ENCODE peak calls at places on chromosomes 4 and X, in six cellular contexts. I is nucleus accumbens; M is occipital lobe; L is esophagus squamous epithelium; X is Kasumi-1; Z is activated CD8-positive, alpha-beta memory T cell treated with anti-CD3 and anti-CD28 coated beads, Interleukin-2, amount 10 ng/mL, durations not matched to agents 7 days and 5 days. B is an unnamed sample.
A peak's percentile ranks its signal among the peaks of the same experiment; 100 is the strongest.

GRCh38 chr4:69713593-69713992 is 46.8 kb downstream of the SULT1B1 start:
- DNase-seq in X (peak; percentile 12), M (no peak), L (no peak), I (no peak), Z (no peak), B (no peak)

GRCh38 chr4:119329837-119330620 is 8.1 kb upstream of the FABP2 start:
- DNase-seq in Z (no peak), X (no peak), M (no peak), L (no peak), I (no peak), B (no peak)

GRCh38 chr4:7073526-7074390 is 5.9 kb upstream of the GRPEL1 start:
- DNase-seq in L (no peak), M (peak; percentile 11), X (peak; percentile 28), Z (no peak), I (no peak), B (no peak)

GRCh38 chr4:159697322-159698283 is 594.7 kb downstream of the RAPGEF2 start:
- DNase-seq in Z (no peak), M (no peak), I (no peak), L (no peak), X (no peak), B (no peak)

GRCh38 chr4:17163156-17163555 is 264.7 kb upstream of the LDB2 start:
- DNase-seq in Z (no peak), X (no peak), M (no peak), I (no peak), L (no peak), B (no peak)

GRCh38 chr4:88792268-88792781 is 94.7 kb upstream of the NAP1L5 start:
- DNase-seq in Z (no peak), M (no peak), I (no peak), L (no peak), X (no peak), B (no peak)

GRCh38 chr4:98657531-98658286 is 702 bp downstream of the TSPAN5 start:
- DNase-seq in L (no peak), M (peak; percentile 71), Z (peak; percentile 69), I (peak; percentile 72), X (peak; percentile 48), B (peak; percentile 80)

GRCh38 chr4:47221721-47222120 is 190.4 kb downstream of the GABRB1 start:
- DNase-seq in X (no peak), L (no peak), Z (no peak), M (no peak), I (no peak), B (no peak)

GRCh38 chr4:168796362-168797106 is 213.5 kb downstream of the CBR4 start:
- DNase-seq in M (no peak), L (no peak), Z (no peak), I (no peak), X (no peak), B (no peak)

GRCh38 chrX:147962476-147962875 is 18.7 kb upstream of the FMR1NB start:
- DNase-seq in M (no peak), L (no peak), X (no peak), I (no peak), Z (no peak), B (no peak)

GRCh38 chrX:118756111-118756510 is 28.7 kb downstream of the IL13RA1 start:
- DNase-seq in I (no peak), Z (no peak), L (no peak), X (peak; percentile 6), M (no peak), B (no peak)

GRCh38 chrX:10484683-10485247 is 135.6 kb downstream of the MID1 start:
- DNase-seq in M (no peak), X (no peak), L (no peak), Z (no peak), I (no peak), B (no peak)

GRCh38 chr4:67604029-67604381 is 45.5 kb downstream of the STAP1 start:
- DNase-seq in X (no peak), Z (no peak), M (no peak), L (no peak), I (no peak), B (no peak)

GRCh38 chr4:88177981-88178632 is 19.7 kb upstream of the ABCG2 start:
- DNase-seq in I (no peak), M (no peak), X (peak; percentile 78), L (no peak), Z (no peak), B (no peak)

GRCh38 chr4:187993827-187994226 is 1.7 kb upstream of the ZFP42 start:
- DNase-seq in X (peak; percentile 26), L (no peak), I (no peak), Z (no peak), M (no peak), B (no peak)

GRCh38 chr4:134470544-134470943 is 269.0 kb upstream of the PABPC4L start:
- DNase-seq in X (no peak), I (peak; percentile 6), L (no peak), M (no peak), Z (no peak), B (no peak)

GRCh38 chr4:88646528-88647280 is 50.9 kb downstream of the NAP1L5 start:
- DNase-seq in I (no peak), L (no peak), X (no peak), M (no peak), Z (no peak), B (no peak)

GRCh38 chrX:72624194-72624593 is 51.6 kb upstream of the HDAC8 start:
- DNase-seq in I (no peak), L (no peak), Z (no peak), M (no peak), X (no peak), B (no peak)

GRCh38 chrX:10106801-10107200 is 50.0 kb upstream of the CLCN4 start:
- DNase-seq in I (no peak), Z (peak; percentile 76), L (no peak), X (no peak), M (no peak), B (no peak)

GRCh38 chrX:108177321-108177990 is 85.9 kb downstream of the ATG4A start:
- DNase-seq in M (no peak), I (no peak), X (no peak), Z (no peak), L (no peak), B (no peak)

GRCh38 chrX:16702700-16703599 is 9.5 kb downstream of the CTPS2 start:
- DNase-seq in M (no peak), Z (no peak), L (no peak), I (no peak), X (no peak), B (no peak)

GRCh38 chr4:121597346-121597934 is 99.3 kb downstream of the ANXA5 start:
- DNase-seq in L (no peak), Z (no peak), M (no peak), X (no peak), I (no peak), B (no peak)

GRCh38 chr4:14196141-14196540 is 568.6 kb upstream of the BOD1L1 start:
- DNase-seq in Z (no peak), I (no peak), X (peak; percentile 49), M (no peak), L (no peak), B (no peak)

GRCh38 chr4:39621582-39621981 is 17.1 kb downstream of the SMIM14 start:
- DNase-seq in X (no peak), Z (no peak), I (no peak), M (no peak), L (no peak), B (no peak)

GRCh38 chr4:87066403-87067119 is 131.8 kb downstream of the AFF1 start:
- DNase-seq in I (no peak), X (no peak), Z (no peak), M (no peak), L (no peak), B (no peak)

GRCh38 chr4:65535128-65535527 is 135.2 kb downstream of the EPHA5 start:
- DNase-seq in M (no peak), I (no peak), X (no peak), Z (no peak), L (no peak), B (no peak)

GRCh38 chr4:153950100-153950979 is 161.5 kb upstream of the SFRP2 start:
- DNase-seq in Z (no peak), I (no peak), M (no peak), L (no peak), X (peak; percentile 71), B (no peak)

GRCh38 chrX:85326234-85327059 is 53.0 kb downstream of the POF1B start:
- DNase-seq in Z (no peak), M (no peak), L (peak; percentile 0), I (no peak), X (no peak), B (no peak)

GRCh38 chr4:22515145-22515887 is 550 bp downstream of the ADGRA3 start:
- DNase-seq in Z (no peak), L (no peak), I (peak; percentile 14), M (peak; percentile 37), X (peak; percentile 80), B (peak; percentile 25)

GRCh38 chr4:87038837-87039715 is 104.3 kb downstream of the AFF1 start:
- DNase-seq in X (no peak), I (peak; percentile 39), L (no peak), Z (no peak), M (peak; percentile 67), B (peak; percentile 34)

GRCh38 chrX:19344661-19345060 is 934 bp downstream of the PDHA1 start:
- DNase-seq in M (no peak), Z (no peak), X (no peak), I (no peak), L (no peak), B (no peak)

GRCh38 chr4:148311493-148311892 is 130.7 kb downstream of the NR3C2 start:
- DNase-seq in M (no peak), I (no peak), L (no peak), Z (no peak), X (no peak), B (no peak)

GRCh38 chr4:56689231-56689630 is 8.1 kb upstream of the HOPX start:
- DNase-seq in M (no peak), I (no peak), X (no peak), Z (no peak), L (no peak), B (no peak)

GRCh38 chrX:53445977-53446376 is 11.8 kb upstream of the HSD17B10 start:
- DNase-seq in L (no peak), M (no peak), X (peak; percentile 36), I (peak; percentile 6), Z (peak; percentile 68), B (no peak)

GRCh38 chr4:152161676-152162330 is 374.1 kb downstream of the FBXW7 start:
- DNase-seq in M (no peak), I (no peak), Z (no peak), X (no peak), L (no peak), B (no peak)